ENCODE peak calls at places on chromosomes 6 and 20, in four cellular contexts. B, X, Q and Z are unnamed samples.

GRCh38 chr6:17865798-17866725 is 121.4 kb downstream of the KIF13A start:
- DNase-seq in B (peak; percentile 35), X (no peak), Q (peak; percentile 76), Z (peak; percentile 71)

GRCh38 chr20:7924692-7925091 is 15.6 kb downstream of the HAO1 start:
- DNase-seq in X (no peak), B (no peak), Q (peak; percentile 71), Z (no peak)

GRCh38 chr20:54173653-54174451 is at the start of gene CYP24A1:
- DNase-seq in Q (no peak), B (no peak), X (no peak), Z (no peak)

GRCh38 chr6:90940812-90941481 is 354.1 kb upstream of the MAP3K7 start:
- DNase-seq in B (no peak), X (peak; percentile 53), Q (peak; percentile 16), Z (no peak)

GRCh38 chr6:42276008-42276890 is 58.6 kb upstream of the MRPS10 start:
- DNase-seq in Q (no peak), X (no peak), B (peak; percentile 62), Z (peak; percentile 78)

GRCh38 chr20:46438156-46438750 is 31.8 kb upstream of the ELMO2 start:
- DNase-seq in B (no peak), Q (no peak), X (peak; percentile 50), Z (no peak)

GRCh38 chr6:169774347-169774746 is 22.9 kb downstream of the ERMARD start:
- DNase-seq in X (no peak), B (no peak), Q (no peak), Z (no peak)

GRCh38 chr6:11428895-11429294 is 108.7 kb upstream of the TMEM170B start:
- DNase-seq in X (no peak), Q (peak; percentile 62), B (no peak), Z (no peak)

GRCh38 chr6:4936681-4937041 is 67.2 kb downstream of the RPP40 start:
- DNase-seq in X (peak; percentile 63), B (no peak), Q (no peak), Z (no peak)